ENCODE peak calls at places on chromosomes 1 and 21, in eight cellular contexts. One of them, this sample, is unnamed.

GRCh38 chr1:234585333-234586055 is 24.5 kb downstream of the IRF2BP2 start:
- DNase-seq in naive thymus-derived CD8-positive, alpha-beta T cell: no peak
- DNase-seq in breast epithelium: no peak
- DNase-seq in HAP-1: no peak
- DNase-seq in ELF-1: no peak
- DNase-seq in stimulated activated CD8-positive, alpha-beta memory T cell treated with anti-CD3 and anti-CD28 coated beads, Interleukin-15, amount 100 ng/mL, for 24 hours: no peak
- DNase-seq in iPS-NIHi11: no peak
- DNase-seq in ureter: no peak
- DNase-seq in this sample: no peak

GRCh38 chr21:33789697-33790096 is 125.9 kb downstream of the ATP5PO start:
- DNase-seq in ELF-1: no peak
- DNase-seq in naive thymus-derived CD8-positive, alpha-beta T cell: no peak
- DNase-seq in iPS-NIHi11: no peak
- DNase-seq in HAP-1: no peak
- DNase-seq in breast epithelium: no peak
- DNase-seq in ureter: no peak
- DNase-seq in stimulated activated CD8-positive, alpha-beta memory T cell treated with anti-CD3 and anti-CD28 coated beads, Interleukin-15, amount 100 ng/mL, for 24 hours: no peak
- DNase-seq in this sample: no peak

GRCh38 chr21:25573409-25574206 is 33.7 kb downstream of the MRPL39 start:
- DNase-seq in iPS-NIHi11: no peak
- DNase-seq in ELF-1: no peak
- DNase-seq in breast epithelium: no peak
- DNase-seq in naive thymus-derived CD8-positive, alpha-beta T cell: peak; percentile 17
- DNase-seq in stimulated activated CD8-positive, alpha-beta memory T cell treated with anti-CD3 and anti-CD28 coated beads, Interleukin-15, amount 100 ng/mL, for 24 hours: no peak
- DNase-seq in ureter: no peak
- DNase-seq in HAP-1: peak; percentile 64
- DNase-seq in this sample: no peak

GRCh38 chr1:18899363-18900049 is 2.8 kb downstream of the ALDH4A1 start:
- DNase-seq in HAP-1: no peak
- DNase-seq in naive thymus-derived CD8-positive, alpha-beta T cell: no peak
- DNase-seq in breast epithelium: no peak
- DNase-seq in ureter: no peak
- DNase-seq in stimulated activated CD8-positive, alpha-beta memory T cell treated with anti-CD3 and anti-CD28 coated beads, Interleukin-15, amount 100 ng/mL, for 24 hours: no peak
- DNase-seq in ELF-1: no peak
- DNase-seq in iPS-NIHi11: no peak
- DNase-seq in this sample: no peak

GRCh38 chr1:77513839-77514763 is 168.4 kb downstream of the ZZZ3 start:
- DNase-seq in iPS-NIHi11: peak; percentile 38
- DNase-seq in breast epithelium: peak; percentile 33
- DNase-seq in HAP-1: peak; percentile 78
- DNase-seq in ureter: no peak
- DNase-seq in naive thymus-derived CD8-positive, alpha-beta T cell: no peak
- DNase-seq in ELF-1: peak; percentile 49
- DNase-seq in stimulated activated CD8-positive, alpha-beta memory T cell treated with anti-CD3 and anti-CD28 coated beads, Interleukin-15, amount 100 ng/mL, for 24 hours: no peak
- DNase-seq in this sample: no peak

GRCh38 chr1:240786880-240787279 is 174.9 kb upstream of the GREM2 start:
- DNase-seq in breast epithelium: no peak
- DNase-seq in iPS-NIHi11: no peak
- DNase-seq in stimulated activated CD8-positive, alpha-beta memory T cell treated with anti-CD3 and anti-CD28 coated beads, Interleukin-15, amount 100 ng/mL, for 24 hours: no peak
- DNase-seq in HAP-1: no peak
- DNase-seq in ureter: no peak
- DNase-seq in ELF-1: no peak
- DNase-seq in naive thymus-derived CD8-positive, alpha-beta T cell: no peak
- DNase-seq in this sample: no peak

GRCh38 chr1:39759436-39759726 is 11.8 kb downstream of the OXCT2 start:
- DNase-seq in breast epithelium: no peak
- DNase-seq in stimulated activated CD8-positive, alpha-beta memory T cell treated with anti-CD3 and anti-CD28 coated beads, Interleukin-15, amount 100 ng/mL, for 24 hours: no peak
- DNase-seq in HAP-1: no peak
- DNase-seq in ELF-1: no peak
- DNase-seq in iPS-NIHi11: no peak
- DNase-seq in naive thymus-derived CD8-positive, alpha-beta T cell: no peak
- DNase-seq in ureter: no peak
- DNase-seq in this sample: no peak

GRCh38 chr1:78359666-78360065 is 131.1 kb upstream of the PTGFR start:
- DNase-seq in naive thymus-derived CD8-positive, alpha-beta T cell: no peak
- DNase-seq in ELF-1: no peak
- DNase-seq in ureter: no peak
- DNase-seq in stimulated activated CD8-positive, alpha-beta memory T cell treated with anti-CD3 and anti-CD28 coated beads, Interleukin-15, amount 100 ng/mL, for 24 hours: no peak
- DNase-seq in iPS-NIHi11: no peak
- DNase-seq in HAP-1: no peak
- DNase-seq in breast epithelium: no peak
- DNase-seq in this sample: no peak

GRCh38 chr21:45543710-45544448 is 1.6 kb upstream of the SLC19A1 start:
- DNase-seq in HAP-1: no peak
- DNase-seq in breast epithelium: peak; percentile 17
- DNase-seq in ELF-1: peak; percentile 6
- DNase-seq in stimulated activated CD8-positive, alpha-beta memory T cell treated with anti-CD3 and anti-CD28 coated beads, Interleukin-15, amount 100 ng/mL, for 24 hours: no peak
- DNase-seq in iPS-NIHi11: no peak
- DNase-seq in naive thymus-derived CD8-positive, alpha-beta T cell: peak; percentile 16
- DNase-seq in ureter: peak; percentile 44
- DNase-seq in this sample: no peak

GRCh38 chr1:33975961-33976360 is 112.1 kb downstream of the HMGB4 start:
- DNase-seq in stimulated activated CD8-positive, alpha-beta memory T cell treated with anti-CD3 and anti-CD28 coated beads, Interleukin-15, amount 100 ng/mL, for 24 hours: no peak
- DNase-seq in ELF-1: no peak
- DNase-seq in iPS-NIHi11: no peak
- DNase-seq in naive thymus-derived CD8-positive, alpha-beta T cell: no peak
- DNase-seq in breast epithelium: no peak
- DNase-seq in ureter: no peak
- DNase-seq in HAP-1: no peak
- DNase-seq in this sample: no peak

GRCh38 chr1:220113136-220113695 is 19.3 kb downstream of the IARS2 start:
- DNase-seq in ureter: no peak
- DNase-seq in stimulated activated CD8-positive, alpha-beta memory T cell treated with anti-CD3 and anti-CD28 coated beads, Interleukin-15, amount 100 ng/mL, for 24 hours: no peak
- DNase-seq in breast epithelium: no peak
- DNase-seq in ELF-1: no peak
- DNase-seq in HAP-1: peak; percentile 43
- DNase-seq in naive thymus-derived CD8-positive, alpha-beta T cell: peak; percentile 25
- DNase-seq in iPS-NIHi11: peak; percentile 32
- DNase-seq in this sample: no peak

GRCh38 chr1:236604218-236605029 is at the start of gene HEATR1:
- DNase-seq in breast epithelium: peak; percentile 87
- DNase-seq in stimulated activated CD8-positive, alpha-beta memory T cell treated with anti-CD3 and anti-CD28 coated beads, Interleukin-15, amount 100 ng/mL, for 24 hours: peak; percentile 69
- DNase-seq in ureter: peak; percentile 95
- DNase-seq in HAP-1: peak; percentile 92
- DNase-seq in iPS-NIHi11: peak; percentile 89
- DNase-seq in ELF-1: peak; percentile 97
- DNase-seq in naive thymus-derived CD8-positive, alpha-beta T cell: peak; percentile 75
- DNase-seq in this sample: peak; percentile 58

GRCh38 chr1:47697616-47698335 is 259.9 kb downstream of the FOXD2 start:
- DNase-seq in naive thymus-derived CD8-positive, alpha-beta T cell: no peak
- DNase-seq in ureter: no peak
- DNase-seq in stimulated activated CD8-positive, alpha-beta memory T cell treated with anti-CD3 and anti-CD28 coated beads, Interleukin-15, amount 100 ng/mL, for 24 hours: no peak
- DNase-seq in ELF-1: no peak
- DNase-seq in HAP-1: no peak
- DNase-seq in breast epithelium: no peak
- DNase-seq in iPS-NIHi11: no peak
- DNase-seq in this sample: no peak

GRCh38 chr1:54768093-54768492 is 3.8 kb upstream of the PARS2 start:
- DNase-seq in iPS-NIHi11: no peak
- DNase-seq in stimulated activated CD8-positive, alpha-beta memory T cell treated with anti-CD3 and anti-CD28 coated beads, Interleukin-15, amount 100 ng/mL, for 24 hours: no peak
- DNase-seq in ELF-1: no peak
- DNase-seq in breast epithelium: no peak
- DNase-seq in HAP-1: no peak
- DNase-seq in naive thymus-derived CD8-positive, alpha-beta T cell: no peak
- DNase-seq in ureter: no peak
- DNase-seq in this sample: no peak

GRCh38 chr21:46354518-46354917 is 30.6 kb downstream of the PCNT start:
- DNase-seq in HAP-1: no peak
- DNase-seq in breast epithelium: no peak
- DNase-seq in stimulated activated CD8-positive, alpha-beta memory T cell treated with anti-CD3 and anti-CD28 coated beads, Interleukin-15, amount 100 ng/mL, for 24 hours: no peak
- DNase-seq in naive thymus-derived CD8-positive, alpha-beta T cell: no peak
- DNase-seq in ELF-1: no peak
- DNase-seq in ureter: no peak
- DNase-seq in iPS-NIHi11: no peak
- DNase-seq in this sample: no peak

GRCh38 chr1:44025816-44026215 is 5.4 kb downstream of the SLC6A9 start:
- DNase-seq in naive thymus-derived CD8-positive, alpha-beta T cell: no peak
- DNase-seq in breast epithelium: no peak
- DNase-seq in ELF-1: no peak
- DNase-seq in ureter: no peak
- DNase-seq in stimulated activated CD8-positive, alpha-beta memory T cell treated with anti-CD3 and anti-CD28 coated beads, Interleukin-15, amount 100 ng/mL, for 24 hours: no peak
- DNase-seq in HAP-1: no peak
- DNase-seq in iPS-NIHi11: no peak
- DNase-seq in this sample: no peak

GRCh38 chr1:51170342-51170741 is 65.7 kb upstream of the RNF11 start:
- DNase-seq in HAP-1: no peak
- DNase-seq in naive thymus-derived CD8-positive, alpha-beta T cell: no peak
- DNase-seq in ELF-1: no peak
- DNase-seq in iPS-NIHi11: no peak
- DNase-seq in ureter: no peak
- DNase-seq in breast epithelium: no peak
- DNase-seq in stimulated activated CD8-positive, alpha-beta memory T cell treated with anti-CD3 and anti-CD28 coated beads, Interleukin-15, amount 100 ng/mL, for 24 hours: no peak
- DNase-seq in this sample: no peak

GRCh38 chr1:98081951-98082350 is 161.1 kb upstream of the DPYD start:
- DNase-seq in breast epithelium: no peak
- DNase-seq in ureter: no peak
- DNase-seq in stimulated activated CD8-positive, alpha-beta memory T cell treated with anti-CD3 and anti-CD28 coated beads, Interleukin-15, amount 100 ng/mL, for 24 hours: no peak
- DNase-seq in iPS-NIHi11: no peak
- DNase-seq in naive thymus-derived CD8-positive, alpha-beta T cell: no peak
- DNase-seq in HAP-1: no peak
- DNase-seq in ELF-1: no peak
- DNase-seq in this sample: no peak

GRCh38 chr1:210535796-210536195 is 207.1 kb downstream of the HHAT start:
- DNase-seq in HAP-1: no peak
- DNase-seq in stimulated activated CD8-positive, alpha-beta memory T cell treated with anti-CD3 and anti-CD28 coated beads, Interleukin-15, amount 100 ng/mL, for 24 hours: no peak
- DNase-seq in ureter: no peak
- DNase-seq in iPS-NIHi11: no peak
- DNase-seq in breast epithelium: no peak
- DNase-seq in naive thymus-derived CD8-positive, alpha-beta T cell: no peak
- DNase-seq in ELF-1: no peak
- DNase-seq in this sample: no peak

GRCh38 chr1:211620097-211620496 is 41.1 kb upstream of the SLC30A1 start:
- DNase-seq in HAP-1: no peak
- DNase-seq in ELF-1: no peak
- DNase-seq in iPS-NIHi11: no peak
- DNase-seq in stimulated activated CD8-positive, alpha-beta memory T cell treated with anti-CD3 and anti-CD28 coated beads, Interleukin-15, amount 100 ng/mL, for 24 hours: no peak
- DNase-seq in ureter: no peak
- DNase-seq in naive thymus-derived CD8-positive, alpha-beta T cell: no peak
- DNase-seq in breast epithelium: no peak
- DNase-seq in this sample: no peak

GRCh38 chr1:47881505-47882442 is 115.4 kb downstream of the TRABD2B start:
- DNase-seq in HAP-1: no peak
- DNase-seq in naive thymus-derived CD8-positive, alpha-beta T cell: no peak
- DNase-seq in breast epithelium: no peak
- DNase-seq in iPS-NIHi11: no peak
- DNase-seq in ELF-1: no peak
- DNase-seq in ureter: no peak
- DNase-seq in stimulated activated CD8-positive, alpha-beta memory T cell treated with anti-CD3 and anti-CD28 coated beads, Interleukin-15, amount 100 ng/mL, for 24 hours: no peak
- DNase-seq in this sample: no peak

GRCh38 chr1:29100487-29100886 is 23.2 kb downstream of the TMEM200B start:
- DNase-seq in naive thymus-derived CD8-positive, alpha-beta T cell: no peak
- DNase-seq in ELF-1: no peak
- DNase-seq in breast epithelium: no peak
- DNase-seq in iPS-NIHi11: no peak
- DNase-seq in HAP-1: no peak
- DNase-seq in ureter: no peak
- DNase-seq in stimulated activated CD8-positive, alpha-beta memory T cell treated with anti-CD3 and anti-CD28 coated beads, Interleukin-15, amount 100 ng/mL, for 24 hours: no peak
- DNase-seq in this sample: no peak

GRCh38 chr1:185138146-185138545 is 18.6 kb downstream of the TRMT1L start:
- DNase-seq in breast epithelium: no peak
- DNase-seq in stimulated activated CD8-positive, alpha-beta memory T cell treated with anti-CD3 and anti-CD28 coated beads, Interleukin-15, amount 100 ng/mL, for 24 hours: no peak
- DNase-seq in naive thymus-derived CD8-positive, alpha-beta T cell: no peak
- DNase-seq in ELF-1: no peak
- DNase-seq in iPS-NIHi11: no peak
- DNase-seq in ureter: no peak
- DNase-seq in HAP-1: no peak
- DNase-seq in this sample: no peak

GRCh38 chr1:218259800-218260199 is 25.3 kb upstream of the RRP15 start:
- DNase-seq in ureter: no peak
- DNase-seq in breast epithelium: no peak
- DNase-seq in ELF-1: peak; percentile 7
- DNase-seq in HAP-1: peak; percentile 74
- DNase-seq in iPS-NIHi11: peak; percentile 49
- DNase-seq in naive thymus-derived CD8-positive, alpha-beta T cell: no peak
- DNase-seq in stimulated activated CD8-positive, alpha-beta memory T cell treated with anti-CD3 and anti-CD28 coated beads, Interleukin-15, amount 100 ng/mL, for 24 hours: no peak
- DNase-seq in this sample: no peak

GRCh38 chr1:207981976-207982375 is 71.1 kb upstream of the CD34 start:
- DNase-seq in naive thymus-derived CD8-positive, alpha-beta T cell: no peak
- DNase-seq in HAP-1: peak; percentile 28
- DNase-seq in ureter: no peak
- DNase-seq in breast epithelium: no peak
- DNase-seq in iPS-NIHi11: peak; percentile 82
- DNase-seq in stimulated activated CD8-positive, alpha-beta memory T cell treated with anti-CD3 and anti-CD28 coated beads, Interleukin-15, amount 100 ng/mL, for 24 hours: no peak
- DNase-seq in ELF-1: peak; percentile 54
- DNase-seq in this sample: no peak

This sample was measured in NCI-H187.